ENCODE peak calls at places on chromosome 5, in five cellular contexts. J is K562, Q is IMR-90, O is GM12878, H is SK-N-SH. F is an unnamed sample.

GRCh38 chr5:15929616-15930303 is 249.8 kb downstream of the MARCHF11 start:
- DNase-seq in O (no peak), Q (peak; percentile 90), H (no peak), J (no peak), F (no peak)

GRCh38 chr5:9617191-9617590 is 13.0 kb downstream of the TAS2R1 start:
- DNase-seq in O (no peak), Q (no peak), H (no peak), J (no peak), F (no peak)

GRCh38 chr5:124902097-124902821 is 155.8 kb upstream of the ZNF608 start:
- DNase-seq in Q (peak; percentile 45), J (no peak), H (no peak), O (peak; percentile 92), F (no peak)

GRCh38 chr5:128632264-128632663 is 94.2 kb upstream of the FBN2 start:
- DNase-seq in Q (no peak), O (no peak), J (no peak), H (no peak), F (no peak)

GRCh38 chr5:160693831-160694473 is 158.1 kb downstream of the ATP10B start:
- DNase-seq in Q (no peak), O (no peak), H (no peak), J (no peak), F (no peak)

GRCh38 chr5:57504357-57504756 is 21.7 kb upstream of the ACTBL2 start:
- DNase-seq in H (no peak), Q (peak; percentile 56), O (no peak), J (no peak), F (no peak)

GRCh38 chr5:140574165-140574564 is 9.5 kb downstream of the SLC35A4 start:
- DNase-seq in Q (peak; percentile 46), O (no peak), J (no peak), H (no peak), F (no peak)

GRCh38 chr5:132418876-132419275 is 49.4 kb downstream of the SLC22A5 start:
- DNase-seq in J (no peak), Q (no peak), O (no peak), H (no peak), F (no peak)

GRCh38 chr5:140073296-140073695 is 30.2 kb upstream of the NRG2 start:
- DNase-seq in O (no peak), H (peak; percentile 32), Q (peak; percentile 17), J (peak; percentile 12), F (no peak)

GRCh38 chr5:176609724-176610429 is at the start of gene GPRIN1:
- DNase-seq in Q (peak; percentile 36), J (peak; percentile 94), H (peak; percentile 98), O (no peak), F (peak; percentile 24)

DNA sequence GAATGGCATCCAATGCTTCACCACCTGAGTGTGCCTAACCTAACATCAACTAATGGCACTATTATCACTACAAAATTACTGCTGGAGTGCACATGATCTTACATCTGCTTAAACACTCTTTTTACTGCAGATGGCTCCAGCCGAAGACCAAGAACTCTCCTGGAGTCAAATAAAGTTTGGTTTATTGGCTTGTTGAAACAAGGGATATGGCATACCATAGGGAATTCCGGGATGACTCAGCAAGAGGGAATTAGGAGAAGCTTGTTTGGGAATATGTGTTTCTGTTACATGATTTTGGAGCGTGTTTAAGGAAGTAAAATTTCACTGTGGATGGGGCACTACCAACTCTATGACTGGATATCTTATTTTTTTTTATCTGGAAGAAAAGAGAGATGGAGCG is 872.6 kb downstream of the DTWD2 start:
- DNase-seq in O (no peak), Q (no peak), J (no peak), H (no peak), F (no peak)
- TF ChIP-seq MXI1 in O (no peak), Q (no peak), J (no peak), H (no peak), F (no peak)

DNA sequence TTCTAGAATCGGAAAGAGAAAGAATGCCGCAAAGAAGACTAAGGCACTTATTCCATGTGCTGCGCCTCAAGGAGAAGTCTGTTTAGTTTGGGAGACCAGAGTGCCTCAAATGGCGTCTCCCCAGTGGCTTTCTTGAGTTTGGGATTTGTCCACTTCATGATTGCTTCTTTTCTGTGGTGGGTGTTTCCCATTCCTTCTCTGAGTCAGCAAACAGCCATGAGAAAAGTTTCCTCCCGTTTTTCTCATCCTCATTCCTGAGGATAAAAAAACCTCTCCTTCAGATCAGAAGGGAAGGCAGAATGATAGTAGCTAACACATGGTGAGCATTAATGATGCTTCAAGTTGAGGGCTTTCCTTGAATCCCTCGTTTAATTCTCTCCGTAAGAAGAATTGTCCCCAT is 275.9 kb upstream of the WWC1 start:
- DNase-seq in H (no peak), J (no peak), O (no peak), Q (peak; percentile 5), F (no peak)
- TF ChIP-seq MXI1 in H (no peak), J (no peak), O (no peak), Q (no peak), F (no peak)

GRCh38 chr5:166276006-166276405 is 2015.4 kb upstream of the WWC1 start:
- DNase-seq in J (no peak), Q (no peak), O (no peak), H (no peak), F (no peak)
- TF ChIP-seq MXI1 in J (no peak), Q (no peak), O (no peak), H (no peak), F (no peak)

GRCh38 chr5:95832664-95833063 is 10.1 kb upstream of the GLRX start:
- DNase-seq in J (no peak), Q (no peak), O (no peak), H (no peak), F (no peak)
- TF ChIP-seq MXI1 in J (no peak), Q (no peak), O (no peak), H (no peak), F (no peak)

F was measured in HepG2.